ENCODE peak calls at places on chromosome 7, in ten cellular contexts. L is psoas muscle, U is fibroblast of lung, Z is breast epithelium, N is left lung, O is astrocyte of the spinal cord, I is dorsolateral prefrontal cortex, W is AG04450, R is astrocyte, D is neural progenitor cell. F is an unnamed sample.

GRCh38 chr7:131733604-131734003 is 177.2 kb upstream of the PODXL start:
- DNase-seq in Z (no peak), R (no peak), O (no peak), L (no peak), N (no peak), W (no peak), I (no peak), U (no peak), D (no peak), F (no peak)

GRCh38 chr7:94022550-94022949 is 18.4 kb upstream of the BET1 start:
- DNase-seq in I (no peak), R (no peak), D (no peak), L (no peak), O (no peak), Z (no peak), W (no peak), N (no peak), U (no peak), F (no peak)

GRCh38 chr7:89988070-89988469 is 166.2 kb upstream of the STEAP1 start:
- DNase-seq in W (no peak), U (no peak), N (no peak), R (no peak), D (no peak), L (no peak), Z (no peak), O (no peak), I (no peak), F (no peak)

GRCh38 chr7:23404546-23405239 is 65.6 kb downstream of the IGF2BP3 start:
- DNase-seq in W (no peak), N (no peak), I (no peak), Z (no peak), O (no peak), U (no peak), L (no peak), D (no peak), R (peak), F (no peak)

GRCh38 chr7:93054975-93055374 is 62.8 kb downstream of the SAMD9 start:
- DNase-seq in U (no peak), R (no peak), L (no peak), I (no peak), N (no peak), O (no peak), W (no peak), Z (no peak), D (no peak), F (no peak)

GRCh38 chr7:92641921-92642511 is 51.8 kb upstream of the FAM133B start:
- DNase-seq in U (peak), N (no peak), Z (no peak), L (no peak), D (no peak), W (peak), R (peak), I (no peak), O (peak), F (peak)

GRCh38 chr7:140308060-140308459 is 90.3 kb downstream of the SLC37A3 start:
- DNase-seq in L (no peak), U (no peak), D (no peak), I (no peak), N (no peak), O (no peak), Z (no peak), W (no peak), R (no peak), F (no peak)

GRCh38 chr7:32871624-32872371 is 19.8 kb downstream of the KBTBD2 start:
- DNase-seq in L (no peak), O (no peak), N (no peak), D (no peak), I (no peak), W (no peak), U (no peak), Z (no peak), R (no peak), F (no peak)

GRCh38 chr7:129741743-129742213 is 130.3 kb downstream of the NRF1 start:
- DNase-seq in O (no peak), L (no peak), W (no peak), U (no peak), I (no peak), R (no peak), Z (no peak), D (peak), N (no peak), F (no peak)

GRCh38 chr7:13532028-13532753 is 457.3 kb downstream of the ETV1 start:
- DNase-seq in U (no peak), D (no peak), O (no peak), R (no peak), N (no peak), L (no peak), W (no peak), I (no peak), Z (no peak), F (no peak)

GRCh38 chr7:101882595-101883564 is 65.5 kb downstream of the CUX1 start:
- DNase-seq in U (peak), D (peak), L (peak), Z (peak), R (peak), O (peak), N (no peak), I (no peak), W (peak), F (peak)

GRCh38 chr7:102890292-102890970 is 22.4 kb upstream of the LRRC17 start:
- DNase-seq in R (peak), W (peak), Z (no peak), D (no peak), L (no peak), I (peak), O (peak), N (no peak), U (peak), F (peak)

GRCh38 chr7:47534322-47535032 is 47.4 kb downstream of the TNS3 start:
- DNase-seq in N (peak), W (no peak), Z (no peak), R (peak), U (no peak), O (no peak), D (peak), L (no peak), I (peak), F (no peak)

GRCh38 chr7:17275749-17276671 is 22.4 kb upstream of the AHR start:
- DNase-seq in I (no peak), Z (no peak), L (no peak), N (no peak), O (peak), R (peak), U (peak), D (no peak), W (peak), F (peak)

GRCh38 chr7:133572087-133572486 is 319.2 kb downstream of the EXOC4 start:
- DNase-seq in I (no peak), Z (no peak), D (no peak), L (no peak), N (no peak), U (no peak), O (no peak), R (no peak), W (no peak), F (peak)

GRCh38 chr7:133570321-133570720 is 317.4 kb downstream of the EXOC4 start:
- DNase-seq in I (no peak), L (no peak), Z (no peak), U (peak), D (no peak), R (peak), O (peak), W (no peak), N (no peak), F (peak)

GRCh38 chr7:133568544-133568943 is 315.7 kb downstream of the EXOC4 start:
- DNase-seq in W (no peak), Z (no peak), U (peak), O (peak), N (no peak), I (no peak), L (no peak), D (no peak), R (peak), F (no peak)

GRCh38 chr7:133572853-133573252 is 320.0 kb downstream of the EXOC4 start:
- DNase-seq in R (no peak), N (no peak), D (no peak), Z (no peak), U (peak), W (no peak), O (no peak), L (no peak), I (no peak), F (no peak)

DNA sequence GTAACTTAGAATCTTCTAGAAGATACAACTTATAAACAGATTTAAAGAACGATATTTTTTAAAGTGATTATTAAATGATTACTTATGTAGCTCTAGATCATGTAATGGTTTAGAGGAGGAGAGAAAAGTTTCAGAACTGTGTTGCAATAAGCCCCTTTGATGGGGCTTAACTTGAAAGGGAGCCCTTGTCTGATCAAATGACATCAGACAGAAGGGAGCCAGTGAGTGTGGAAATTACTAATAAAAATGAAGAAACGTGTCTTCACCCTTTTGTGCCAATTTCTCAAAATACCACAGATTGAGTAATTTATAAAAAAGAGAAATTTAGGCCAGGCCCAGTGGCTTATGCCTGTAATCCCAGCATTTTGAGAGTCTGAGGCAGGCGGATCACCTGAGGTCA is 318.2 kb downstream of the EXOC4 start:
- DNase-seq in Z (no peak), W (no peak), O (no peak), D (no peak), N (no peak), I (no peak), U (peak), R (no peak), L (no peak), F (peak)
- TF ChIP-seq CTCF in Z (no peak), W (no peak), O (no peak), D (no peak), N (no peak), I (no peak), U (no peak), R (no peak), L (no peak), F (no peak)

GRCh38 chr7:24609570-24609969 is 36.3 kb downstream of the PALS2 start:
- DNase-seq in N (no peak), O (no peak), U (no peak), D (no peak), L (no peak), R (no peak), W (no peak), Z (no peak), I (no peak), F (no peak)
- H3K4me3 ChIP-seq in N (no peak), O (no peak), U (no peak), D (no peak), L (no peak), R (no peak), W (no peak), Z (no peak), I (no peak), F (no peak)

GRCh38 chr7:28627869-28628268 is 215.6 kb downstream of the CREB5 start:
- DNase-seq in Z (no peak), U (no peak), D (no peak), I (no peak), L (no peak), O (no peak), W (no peak), N (no peak), R (no peak), F (no peak)

GRCh38 chr7:28626191-28626590 is 213.9 kb downstream of the CREB5 start:
- DNase-seq in D (no peak), O (no peak), L (no peak), R (no peak), U (no peak), I (no peak), W (no peak), N (no peak), Z (no peak), F (no peak)

GRCh38 chr7:28627263-28627653 is 214.9 kb downstream of the CREB5 start:
- DNase-seq in O (no peak), I (no peak), D (no peak), R (peak), Z (no peak), N (no peak), U (peak), L (no peak), W (no peak), F (peak)

GRCh38 chr7:28625446-28625845 is 213.1 kb downstream of the CREB5 start:
- DNase-seq in N (no peak), R (no peak), O (no peak), Z (no peak), W (no peak), I (no peak), L (no peak), D (no peak), U (no peak), F (peak)

GRCh38 chr7:28626629-28627262 is 214.4 kb downstream of the CREB5 start:
- DNase-seq in L (no peak), R (peak), U (peak), O (peak), D (peak), W (no peak), N (no peak), Z (no peak), I (no peak), F (peak)
- TF ChIP-seq CTCF in L (peak), R (peak), U (peak), O (peak), D (peak), W (peak), N (peak), Z (peak), I (peak), F (peak)

GRCh38 chr7:79452495-79453265 is 787 bp downstream of the MAGI2 start:
- DNase-seq in R (peak), L (peak), D (peak), W (no peak), Z (peak), N (peak), I (peak), U (peak), O (no peak), F (peak)
- H3K4me3 ChIP-seq in R (peak), L (peak), D (peak), W (peak), Z (peak), N (peak), I (peak), U (peak), O (peak), F (peak)

DNA sequence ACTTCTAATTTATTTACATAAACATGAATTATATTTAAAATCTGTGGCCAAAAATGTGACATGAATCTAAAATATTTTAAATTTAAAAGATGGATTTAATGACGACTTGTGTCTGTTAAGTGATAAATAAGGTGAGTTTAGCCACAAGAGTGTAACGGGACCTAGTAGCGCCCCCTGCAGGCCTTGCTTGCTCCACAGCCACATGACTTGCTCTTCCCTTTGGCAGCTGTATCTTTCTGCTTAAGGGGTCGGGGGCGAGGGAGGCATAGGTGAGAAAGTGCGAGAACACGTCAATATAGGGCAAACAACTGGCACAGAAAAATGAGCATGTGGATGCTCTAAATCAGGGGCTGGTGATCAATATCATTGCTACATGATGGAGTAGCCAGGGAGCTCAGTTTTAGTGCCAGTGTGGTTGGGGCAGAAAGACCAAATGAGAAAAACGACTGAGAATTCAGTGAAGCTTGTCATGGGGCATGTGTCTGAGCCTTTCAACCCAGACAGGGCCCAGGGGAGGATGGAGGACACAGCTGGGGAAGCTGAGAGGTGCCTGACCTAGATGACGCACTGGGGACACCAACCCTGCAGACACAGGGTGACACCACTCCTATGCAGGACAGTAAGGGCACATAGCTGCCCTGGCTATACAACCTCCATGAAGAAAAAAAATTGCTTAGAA is 49.8 kb downstream of the PAXIP1 start:
- DNase-seq in D (peak), I (no peak), U (peak), R (no peak), Z (no peak), O (peak), L (peak), N (peak), W (no peak), F (peak)
- TF ChIP-seq CTCF in D (peak), I (peak), U (peak), R (peak), Z (peak), O (peak), L (peak), N (peak), W (peak), F (peak)

GRCh38 chr7:121180436-121181063 is 148.2 kb upstream of the WNT16 start:
- DNase-seq in U (no peak), D (no peak), W (no peak), Z (no peak), L (no peak), N (no peak), O (no peak), R (no peak), I (no peak), F (no peak)
- H3K4me3 ChIP-seq in U (no peak), D (no peak), W (no peak), Z (no peak), L (no peak), N (no peak), O (no peak), R (no peak), I (no peak), F (no peak)

GRCh38 chr7:71131256-71131752 is 640 bp upstream of the GALNT17 start:
- DNase-seq in D (peak), L (no peak), R (peak), U (no peak), N (peak), O (peak), W (no peak), I (peak), Z (no peak), F (no peak)
- TF ChIP-seq CTCF in D (peak), L (peak), R (no peak), U (no peak), N (no peak), O (no peak), W (no peak), I (no peak), Z (no peak), F (no peak)

GRCh38 chr7:110803602-110804143 is 287.3 kb upstream of the LRRN3 start:
- DNase-seq in Z (no peak), I (no peak), U (no peak), W (no peak), R (no peak), O (no peak), N (no peak), D (no peak), L (no peak), F (no peak)
- H3K4me3 ChIP-seq in Z (no peak), I (no peak), U (no peak), W (no peak), R (no peak), O (no peak), N (no peak), D (no peak), L (no peak), F (no peak)

GRCh38 chr7:150322833-150323681 is at the start of the genes ACTR3C and LRRC61:
- DNase-seq in R (no peak), N (peak), U (no peak), L (peak), W (no peak), D (peak), I (no peak), Z (no peak), O (no peak), F (no peak)
- TF ChIP-seq CTCF in R (no peak), N (no peak), U (no peak), L (peak), W (no peak), D (no peak), I (no peak), Z (peak), O (no peak), F (no peak)

F was measured in AG10803.